ENCODE peak calls at places on chromosomes 7 and 10, in nine cellular contexts. One of them, this sample, is unnamed.
A peak's percentile ranks its signal among the peaks of the same experiment; 100 is the strongest.

GRCh38 chr10:114458955-114459354 is 54.7 kb upstream of the AFAP1L2 start:
- DNase-seq in neural crest cell: peak; percentile 57
- DNase-seq in foreskin fibroblast: no peak
- DNase-seq in body of pancreas: peak; percentile 68
- DNase-seq in HFF-Myc: no peak
- DNase-seq in GM10248: peak; percentile 48
- DNase-seq in testis: peak; percentile 49
- DNase-seq in WERI-Rb-1: peak; percentile 50
- DNase-seq in epithelial cell of esophagus: peak; percentile 61
- DNase-seq in this sample: peak; percentile 57

GRCh38 chr10:113538131-113538530 is 14.7 kb upstream of the HABP2 start:
- DNase-seq in neural crest cell: no peak
- DNase-seq in foreskin fibroblast: no peak
- DNase-seq in body of pancreas: no peak
- DNase-seq in HFF-Myc: no peak
- DNase-seq in GM10248: no peak
- DNase-seq in testis: no peak
- DNase-seq in WERI-Rb-1: no peak
- DNase-seq in epithelial cell of esophagus: peak; percentile 27
- DNase-seq in this sample: no peak

GRCh38 chr7:49800031-49800430 is 26.6 kb downstream of the VWC2 start:
- DNase-seq in neural crest cell: no peak
- DNase-seq in foreskin fibroblast: no peak
- DNase-seq in body of pancreas: no peak
- DNase-seq in HFF-Myc: no peak
- DNase-seq in GM10248: no peak
- DNase-seq in testis: no peak
- DNase-seq in WERI-Rb-1: no peak
- DNase-seq in epithelial cell of esophagus: no peak
- DNase-seq in this sample: no peak

GRCh38 chr10:70106958-70107791 is 25.4 kb downstream of the AIFM2 start:
- DNase-seq in neural crest cell: peak; percentile 59
- DNase-seq in foreskin fibroblast: no peak
- DNase-seq in body of pancreas: no peak
- DNase-seq in HFF-Myc: no peak
- DNase-seq in GM10248: peak; percentile 69
- DNase-seq in testis: peak; percentile 24
- DNase-seq in WERI-Rb-1: peak; percentile 70
- DNase-seq in epithelial cell of esophagus: no peak
- DNase-seq in this sample: peak; percentile 61

GRCh38 chr7:27374958-27375841 is 132.6 kb downstream of the EVX1 start:
- DNase-seq in neural crest cell: no peak
- DNase-seq in foreskin fibroblast: no peak
- DNase-seq in body of pancreas: no peak
- DNase-seq in HFF-Myc: no peak
- DNase-seq in GM10248: no peak
- DNase-seq in testis: no peak
- DNase-seq in WERI-Rb-1: no peak
- DNase-seq in epithelial cell of esophagus: no peak
- DNase-seq in this sample: no peak

GRCh38 chr7:131190146-131190545 is 137.5 kb upstream of the MKLN1 start:
- DNase-seq in neural crest cell: no peak
- DNase-seq in foreskin fibroblast: peak; percentile 41
- DNase-seq in body of pancreas: no peak
- DNase-seq in HFF-Myc: no peak
- DNase-seq in GM10248: no peak
- DNase-seq in testis: no peak
- DNase-seq in WERI-Rb-1: no peak
- DNase-seq in epithelial cell of esophagus: no peak
- DNase-seq in this sample: no peak

GRCh38 chr7:151665363-151665762 is 145.7 kb upstream of the RHEB start:
- DNase-seq in neural crest cell: no peak
- DNase-seq in foreskin fibroblast: no peak
- DNase-seq in body of pancreas: no peak
- DNase-seq in HFF-Myc: no peak
- DNase-seq in GM10248: no peak
- DNase-seq in testis: peak; percentile 72
- DNase-seq in WERI-Rb-1: no peak
- DNase-seq in epithelial cell of esophagus: no peak
- DNase-seq in this sample: no peak

GRCh38 chr7:45036801-45037200 is 36.8 kb downstream of the CCM2 start:
- DNase-seq in neural crest cell: no peak
- DNase-seq in foreskin fibroblast: no peak
- DNase-seq in body of pancreas: no peak
- DNase-seq in HFF-Myc: no peak
- DNase-seq in GM10248: no peak
- DNase-seq in testis: no peak
- DNase-seq in WERI-Rb-1: no peak
- DNase-seq in epithelial cell of esophagus: no peak
- DNase-seq in this sample: no peak

GRCh38 chr7:29013062-29013461 is 54.9 kb upstream of the TRIL start:
- DNase-seq in neural crest cell: no peak
- DNase-seq in foreskin fibroblast: no peak
- DNase-seq in body of pancreas: no peak
- DNase-seq in HFF-Myc: no peak
- DNase-seq in GM10248: no peak
- DNase-seq in testis: no peak
- DNase-seq in WERI-Rb-1: no peak
- DNase-seq in epithelial cell of esophagus: no peak
- DNase-seq in this sample: no peak

GRCh38 chr7:153521370-153521769 is 530.8 kb upstream of the DPP6 start:
- DNase-seq in neural crest cell: no peak
- DNase-seq in foreskin fibroblast: no peak
- DNase-seq in body of pancreas: no peak
- DNase-seq in HFF-Myc: no peak
- DNase-seq in GM10248: no peak
- DNase-seq in testis: no peak
- DNase-seq in WERI-Rb-1: no peak
- DNase-seq in epithelial cell of esophagus: no peak
- DNase-seq in this sample: no peak

GRCh38 chr7:29194594-29195417 is at the start of gene CHN2:
- DNase-seq in neural crest cell: peak; percentile 53
- DNase-seq in foreskin fibroblast: peak; percentile 34
- DNase-seq in body of pancreas: peak; percentile 79
- DNase-seq in HFF-Myc: no peak
- DNase-seq in GM10248: peak; percentile 21
- DNase-seq in testis: peak; percentile 73
- DNase-seq in WERI-Rb-1: peak; percentile 71
- DNase-seq in epithelial cell of esophagus: peak; percentile 51
- DNase-seq in this sample: peak; percentile 72

GRCh38 chr7:100586266-100587025 is at the start of gene FBXO24:
- DNase-seq in neural crest cell: peak; percentile 98
- DNase-seq in foreskin fibroblast: peak; percentile 100
- DNase-seq in body of pancreas: peak; percentile 99
- DNase-seq in HFF-Myc: peak; percentile 99
- DNase-seq in GM10248: peak; percentile 100
- DNase-seq in testis: peak; percentile 99
- DNase-seq in WERI-Rb-1: peak; percentile 99
- DNase-seq in epithelial cell of esophagus: peak; percentile 100
- DNase-seq in this sample: peak; percentile 98

GRCh38 chr7:100589341-100589935 is 3.3 kb downstream of the FBXO24 start:
- DNase-seq in neural crest cell: no peak
- DNase-seq in foreskin fibroblast: no peak
- DNase-seq in body of pancreas: no peak
- DNase-seq in HFF-Myc: no peak
- DNase-seq in GM10248: no peak
- DNase-seq in testis: no peak
- DNase-seq in WERI-Rb-1: no peak
- DNase-seq in epithelial cell of esophagus: no peak
- DNase-seq in this sample: peak; percentile 33

GRCh38 chr7:100590077-100590737 is 4.1 kb downstream of the FBXO24 start:
- DNase-seq in neural crest cell: no peak
- DNase-seq in foreskin fibroblast: peak; percentile 24
- DNase-seq in body of pancreas: no peak
- DNase-seq in HFF-Myc: no peak
- DNase-seq in GM10248: no peak
- DNase-seq in testis: no peak
- DNase-seq in WERI-Rb-1: no peak
- DNase-seq in epithelial cell of esophagus: no peak
- DNase-seq in this sample: no peak

GRCh38 chr7:100585511-100586265 is at the start of gene LRCH4:
- DNase-seq in neural crest cell: no peak
- DNase-seq in foreskin fibroblast: peak; percentile 54
- DNase-seq in body of pancreas: peak; percentile 70
- DNase-seq in HFF-Myc: no peak
- DNase-seq in GM10248: peak; percentile 77
- DNase-seq in testis: peak; percentile 70
- DNase-seq in WERI-Rb-1: peak; percentile 51
- DNase-seq in epithelial cell of esophagus: peak; percentile 70
- DNase-seq in this sample: no peak

DNA sequence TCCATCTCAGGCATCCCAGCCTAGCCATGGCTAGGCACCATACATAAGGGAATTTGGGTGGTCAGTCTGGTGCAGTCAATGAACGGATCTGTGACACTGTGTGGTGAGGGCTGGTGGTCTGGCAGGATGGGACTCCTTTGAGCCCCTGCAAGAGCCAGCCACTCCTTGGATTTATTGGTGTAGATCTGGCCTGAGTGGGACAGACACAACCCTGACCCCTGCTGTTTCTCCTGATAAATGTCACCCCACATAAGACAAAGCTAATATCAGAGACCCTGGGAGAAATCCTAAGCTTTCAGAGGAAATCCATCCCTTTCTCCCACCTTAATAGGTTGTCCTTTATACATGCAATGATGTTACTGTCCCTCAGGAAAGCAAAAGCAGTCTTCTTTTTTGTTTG is 2.3 kb downstream of the FBXO24 start:
- DNase-seq in neural crest cell: no peak
- DNase-seq in foreskin fibroblast: peak; percentile 66
- DNase-seq in body of pancreas: no peak
- DNase-seq in HFF-Myc: no peak
- DNase-seq in GM10248: no peak
- DNase-seq in testis: no peak
- DNase-seq in WERI-Rb-1: no peak
- DNase-seq in epithelial cell of esophagus: no peak
- DNase-seq in this sample: no peak
- TF ChIP-seq CTCF in neural crest cell: peak; percentile 36
- TF ChIP-seq CTCF in foreskin fibroblast: peak; percentile 28
- TF ChIP-seq CTCF in body of pancreas: peak; percentile 25
- TF ChIP-seq CTCF in HFF-Myc: peak; percentile 44
- TF ChIP-seq CTCF in GM10248: peak; percentile 44
- TF ChIP-seq CTCF in testis: no peak
- TF ChIP-seq CTCF in WERI-Rb-1: peak; percentile 51
- TF ChIP-seq CTCF in epithelial cell of esophagus: peak; percentile 38
- TF ChIP-seq CTCF in this sample: no peak

GRCh38 chr7:97868314-97868713 is 3.9 kb downstream of the ASNS start:
- DNase-seq in neural crest cell: no peak
- DNase-seq in foreskin fibroblast: no peak
- DNase-seq in body of pancreas: no peak
- DNase-seq in HFF-Myc: no peak
- DNase-seq in GM10248: no peak
- DNase-seq in testis: no peak
- DNase-seq in WERI-Rb-1: no peak
- DNase-seq in epithelial cell of esophagus: no peak
- DNase-seq in this sample: no peak

GRCh38 chr7:97871659-97872024 is 566 bp downstream of the ASNS start:
- DNase-seq in neural crest cell: no peak
- DNase-seq in foreskin fibroblast: no peak
- DNase-seq in body of pancreas: peak; percentile 22
- DNase-seq in HFF-Myc: no peak
- DNase-seq in GM10248: no peak
- DNase-seq in testis: no peak
- DNase-seq in WERI-Rb-1: peak; percentile 48
- DNase-seq in epithelial cell of esophagus: peak; percentile 14
- DNase-seq in this sample: no peak

GRCh38 chr7:97868788-97869187 is 3.4 kb downstream of the ASNS start:
- DNase-seq in neural crest cell: no peak
- DNase-seq in foreskin fibroblast: peak; percentile 35
- DNase-seq in body of pancreas: peak; percentile 29
- DNase-seq in HFF-Myc: no peak
- DNase-seq in GM10248: no peak
- DNase-seq in testis: no peak
- DNase-seq in WERI-Rb-1: no peak
- DNase-seq in epithelial cell of esophagus: no peak
- DNase-seq in this sample: no peak

GRCh38 chr7:97873606-97874005 is 1.4 kb upstream of the ASNS start:
- DNase-seq in neural crest cell: no peak
- DNase-seq in foreskin fibroblast: no peak
- DNase-seq in body of pancreas: no peak
- DNase-seq in HFF-Myc: no peak
- DNase-seq in GM10248: no peak
- DNase-seq in testis: no peak
- DNase-seq in WERI-Rb-1: no peak
- DNase-seq in epithelial cell of esophagus: peak; percentile 4
- DNase-seq in this sample: no peak

DNA sequence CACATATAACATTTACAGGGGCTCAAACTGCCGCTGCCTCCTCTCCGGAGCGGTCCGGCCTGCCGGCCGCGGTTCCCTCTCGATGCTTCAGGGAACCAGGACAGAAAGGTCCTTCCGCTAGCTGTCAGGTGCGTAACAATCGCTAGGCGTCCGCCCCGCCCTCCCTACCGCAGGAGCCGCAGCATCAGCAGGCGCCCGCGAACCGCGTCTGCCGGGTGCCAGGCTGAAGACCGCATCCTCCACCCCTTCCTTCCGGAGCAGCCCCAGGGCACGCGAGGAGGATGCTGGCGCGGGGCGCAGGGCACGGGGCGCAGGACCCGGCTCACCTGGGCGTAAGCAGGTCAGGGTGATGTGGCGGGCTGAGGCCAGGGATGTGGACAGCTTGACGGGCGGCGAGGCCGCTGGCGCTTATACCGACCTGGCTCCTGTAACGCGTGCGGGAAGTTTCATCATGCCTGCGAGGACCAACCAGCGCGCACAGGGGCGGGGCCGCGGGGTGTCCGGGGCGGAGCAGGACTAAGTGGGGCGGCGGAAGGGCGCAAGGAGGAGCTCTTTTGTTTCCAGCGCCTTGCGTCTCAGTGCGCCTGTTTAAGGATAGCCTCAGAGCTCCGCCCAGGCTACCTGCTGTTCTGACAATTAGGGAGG is at the start of gene ASNS:
- DNase-seq in neural crest cell: peak; percentile 83
- DNase-seq in foreskin fibroblast: peak; percentile 98
- DNase-seq in body of pancreas: peak; percentile 94
- DNase-seq in HFF-Myc: peak; percentile 66
- DNase-seq in GM10248: peak; percentile 90
- DNase-seq in testis: peak; percentile 95
- DNase-seq in WERI-Rb-1: peak; percentile 97
- DNase-seq in epithelial cell of esophagus: peak; percentile 97
- DNase-seq in this sample: peak; percentile 93
- TF ChIP-seq CTCF in neural crest cell: no peak
- TF ChIP-seq CTCF in foreskin fibroblast: no peak
- TF ChIP-seq CTCF in body of pancreas: no peak
- TF ChIP-seq CTCF in HFF-Myc: no peak
- TF ChIP-seq CTCF in GM10248: no peak
- TF ChIP-seq CTCF in testis: no peak
- TF ChIP-seq CTCF in WERI-Rb-1: no peak
- TF ChIP-seq CTCF in epithelial cell of esophagus: no peak
- TF ChIP-seq CTCF in this sample: no peak

GRCh38 chr7:105934577-105935185 is 28.4 kb upstream of the CDHR3 start:
- DNase-seq in neural crest cell: no peak
- DNase-seq in foreskin fibroblast: peak; percentile 79
- DNase-seq in body of pancreas: peak; percentile 57
- DNase-seq in HFF-Myc: peak; percentile 19
- DNase-seq in GM10248: no peak
- DNase-seq in testis: peak; percentile 76
- DNase-seq in WERI-Rb-1: peak; percentile 61
- DNase-seq in epithelial cell of esophagus: no peak
- DNase-seq in this sample: peak; percentile 9
- TF ChIP-seq CTCF in neural crest cell: no peak
- TF ChIP-seq CTCF in foreskin fibroblast: peak; percentile 30
- TF ChIP-seq CTCF in body of pancreas: peak; percentile 66
- TF ChIP-seq CTCF in HFF-Myc: peak; percentile 25
- TF ChIP-seq CTCF in GM10248: no peak
- TF ChIP-seq CTCF in testis: peak; percentile 42
- TF ChIP-seq CTCF in WERI-Rb-1: peak; percentile 78
- TF ChIP-seq CTCF in epithelial cell of esophagus: no peak
- TF ChIP-seq CTCF in this sample: peak; percentile 25

GRCh38 chr10:106705576-106706526 is 458.7 kb downstream of the SORCS1 start:
- DNase-seq in neural crest cell: peak; percentile 81
- DNase-seq in foreskin fibroblast: peak; percentile 82
- DNase-seq in body of pancreas: peak; percentile 59
- DNase-seq in HFF-Myc: peak; percentile 26
- DNase-seq in GM10248: peak; percentile 39
- DNase-seq in testis: peak; percentile 88
- DNase-seq in WERI-Rb-1: peak; percentile 68
- DNase-seq in epithelial cell of esophagus: peak; percentile 68
- DNase-seq in this sample: peak; percentile 76
- TF ChIP-seq CTCF in neural crest cell: peak; percentile 95
- TF ChIP-seq CTCF in foreskin fibroblast: peak; percentile 88
- TF ChIP-seq CTCF in body of pancreas: peak; percentile 63
- TF ChIP-seq CTCF in HFF-Myc: peak; percentile 75
- TF ChIP-seq CTCF in GM10248: peak; percentile 84
- TF ChIP-seq CTCF in testis: peak; percentile 77
- TF ChIP-seq CTCF in WERI-Rb-1: peak; percentile 83
- TF ChIP-seq CTCF in epithelial cell of esophagus: peak; percentile 82
- TF ChIP-seq CTCF in this sample: peak; percentile 78